ENCODE peak calls at places on chromosomes 1 and 21, in five cellular contexts. I is fibroblast of mammary gland, F is lower lobe of right lung, W is GM12865, B is adipocyte. L is an unnamed sample.
A peak's percentile ranks its signal among the peaks of the same experiment; 100 is the strongest.

GRCh38 chr1:230713915-230714764 is at the start of gene AGT:
- DNase-seq in W (no peak), B (peak; percentile 86), F (no peak), I (peak; percentile 87), L (peak; percentile 53)

GRCh38 chr21:42644223-42645208 is 8.9 kb upstream of the PDE9A start:
- DNase-seq in I (peak; percentile 87), B (no peak), F (peak; percentile 26), W (no peak), L (peak; percentile 48)

GRCh38 chr1:244347942-244348341 is 103.8 kb downstream of the ADSS2 start:
- DNase-seq in W (no peak), I (peak; percentile 78), F (no peak), B (peak; percentile 58), L (peak; percentile 22)

GRCh38 chr1:226949401-226949800 is 9.3 kb downstream of the COQ8A start:
- DNase-seq in F (no peak), I (no peak), B (no peak), W (no peak), L (no peak)

GRCh38 chr1:162706003-162706402 is 73.7 kb downstream of the DDR2 start:
- DNase-seq in B (no peak), I (no peak), F (no peak), W (no peak), L (no peak)

GRCh38 chr21:34126269-34126668 is 52.9 kb downstream of the MRPS6 start:
- DNase-seq in F (no peak), I (peak; percentile 68), B (no peak), W (no peak), L (peak; percentile 47)

GRCh38 chr21:29499734-29500343 is 201.1 kb downstream of the BACH1 start:
- DNase-seq in B (peak; percentile 44), I (peak; percentile 55), F (no peak), W (peak; percentile 9), L (peak; percentile 75)

GRCh38 chr1:228793032-228793431 is 57.8 kb downstream of the RHOU start:
- DNase-seq in F (no peak), W (no peak), B (no peak), I (no peak), L (no peak)

GRCh38 chr1:21574464-21575151 is 65.4 kb downstream of the ALPL start:
- DNase-seq in B (no peak), W (no peak), F (peak; percentile 64), I (peak; percentile 77), L (peak; percentile 78)

GRCh38 chr1:80582980-80583379 is 1217.8 kb upstream of the ADGRL2 start:
- DNase-seq in W (no peak), B (no peak), F (no peak), I (peak; percentile 0), L (no peak)

GRCh38 chr1:36306210-36306901 is at the start of gene SH3D21:
- DNase-seq in W (peak; percentile 50), F (peak; percentile 81), B (peak; percentile 38), I (peak; percentile 28), L (peak; percentile 31)

GRCh38 chr1:183652547-183653467 is at the start of gene APOBEC4:
- DNase-seq in W (peak; percentile 62), I (no peak), B (no peak), F (no peak), L (no peak)

GRCh38 chr1:185719021-185719420 is 15.2 kb upstream of the HMCN1 start:
- DNase-seq in W (no peak), I (peak; percentile 99), B (peak; percentile 78), F (no peak), L (peak; percentile 85)

GRCh38 chr1:25817840-25818501 is 1.8 kb upstream of the MTFR1L start:
- DNase-seq in I (no peak), W (no peak), F (no peak), B (no peak), L (no peak)

GRCh38 chr1:214233856-214234634 is 46.9 kb upstream of the SMYD2 start:
- DNase-seq in F (no peak), I (no peak), B (no peak), W (no peak), L (no peak)

GRCh38 chr21:28230559-28230958 is 762.1 kb downstream of the LTN1 start:
- DNase-seq in I (peak; percentile 34), B (no peak), F (no peak), W (no peak), L (peak; percentile 30)

GRCh38 chr1:42298520-42298919 is 36.5 kb downstream of the FOXJ3 start:
- DNase-seq in W (no peak), I (no peak), B (no peak), F (no peak), L (no peak)

GRCh38 chr1:31771891-31772668 is 7.9 kb upstream of the ADGRB2 start:
- DNase-seq in W (no peak), B (peak; percentile 44), F (no peak), I (no peak), L (peak; percentile 35)

GRCh38 chr21:37551406-37552355 is 185.1 kb downstream of the DYRK1A start:
- DNase-seq in I (no peak), B (peak; percentile 30), W (no peak), F (peak; percentile 60), L (peak; percentile 81)

GRCh38 chr1:3611170-3612019 is at the start of gene MEGF6:
- DNase-seq in W (peak; percentile 18), I (no peak), B (peak; percentile 80), F (peak; percentile 85), L (peak; percentile 48)

GRCh38 chr1:59688976-59689375 is 125.8 kb upstream of the HOOK1 start:
- DNase-seq in B (no peak), W (no peak), I (no peak), F (no peak), L (peak; percentile 26)

GRCh38 chr1:25700124-25700523 is 83.5 kb downstream of the MAN1C1 start:
- DNase-seq in F (no peak), W (no peak), B (peak; percentile 79), I (peak; percentile 81), L (peak; percentile 53)

GRCh38 chr1:167365360-167365759 is 144.7 kb downstream of the POU2F1 start:
- DNase-seq in I (no peak), W (no peak), F (no peak), B (no peak), L (no peak)

GRCh38 chr1:98920441-98921110 is 84.1 kb downstream of the PLPPR5 start:
- DNase-seq in B (peak; percentile 52), I (peak; percentile 94), W (no peak), F (no peak), L (peak; percentile 43)

GRCh38 chr1:50605186-50605875 is 182.1 kb upstream of the DMRTA2 start:
- DNase-seq in I (peak; percentile 48), F (no peak), B (peak; percentile 6), W (peak; percentile 39), L (peak; percentile 72)

GRCh38 chr1:178869114-178869697 is 1.7 kb downstream of the ANGPTL1 start:
- DNase-seq in B (peak; percentile 82), W (no peak), I (peak; percentile 74), F (no peak), L (peak; percentile 87)

GRCh38 chr1:64246294-64246917 is 43.0 kb downstream of the UBE2U start:
- DNase-seq in I (peak; percentile 59), F (no peak), B (peak; percentile 87), W (peak; percentile 13), L (peak; percentile 65)

GRCh38 chr1:157968503-157968902 is 24.9 kb upstream of the KIRREL1 start:
- DNase-seq in F (no peak), W (no peak), B (peak; percentile 9), I (peak; percentile 98), L (peak; percentile 61)

GRCh38 chr1:7561331-7561921 is 209.7 kb upstream of the VAMP3 start:
- DNase-seq in I (peak; percentile 7), F (no peak), B (no peak), W (peak; percentile 20), L (no peak)

GRCh38 chr1:114702699-114703098 is 7.4 kb upstream of the AMPD1 start:
- DNase-seq in B (no peak), I (no peak), W (peak; percentile 59), F (no peak), L (no peak)

GRCh38 chr1:233277637-233278413 is 17.7 kb downstream of the PCNX2 start:
- DNase-seq in B (no peak), I (no peak), W (no peak), F (no peak), L (no peak)

GRCh38 chr1:57234459-57234858 is 189.4 kb downstream of the DAB1 start:
- DNase-seq in W (no peak), F (no peak), I (no peak), B (no peak), L (no peak)

GRCh38 chr1:166378805-166379204 is 212.0 kb upstream of the FAM78B start:
- DNase-seq in B (no peak), I (no peak), F (no peak), W (no peak), L (no peak)

GRCh38 chr21:25934130-25934529 is 199.4 kb downstream of the GABPA start:
- DNase-seq in W (no peak), F (no peak), B (no peak), I (no peak), L (peak; percentile 90)

DNA sequence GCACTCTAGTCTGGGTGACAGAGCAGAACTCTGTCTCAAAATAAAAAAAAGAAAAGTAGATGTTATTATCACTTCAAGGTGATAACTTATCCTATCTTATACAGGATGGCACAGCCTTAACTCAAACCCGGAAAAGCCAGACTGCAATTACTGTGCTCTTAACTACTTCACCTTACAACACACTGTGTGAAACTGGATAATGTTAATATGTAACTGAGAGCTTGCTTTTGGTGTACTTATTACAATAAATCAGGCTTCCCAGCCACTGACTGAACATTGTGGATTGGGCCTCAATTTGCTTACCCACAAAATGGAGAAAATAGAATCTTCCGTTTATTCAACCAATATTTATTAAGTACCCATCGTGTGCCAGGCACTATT is 1.4 kb downstream of the ORC1 start:
- DNase-seq in F (no peak), B (no peak), W (no peak), I (no peak), L (no peak)
- H3K4me3 ChIP-seq in F (peak overlapping the region; percentile 86), B (no peak overlapping the region), W (peak overlapping the region; percentile 77), I (peak overlapping the region; percentile 98), L (no peak overlapping the region)

GRCh38 chr1:204087893-204088528 is 15.1 kb downstream of the SOX13 start:
- DNase-seq in W (no peak), F (no peak), I (no peak), B (no peak), L (no peak)
- H3K4me3 ChIP-seq in W (no peak overlapping the region), F (peak overlapping the region; percentile 0), I (no peak overlapping the region), B (peak overlapping the region; percentile 70), L (no peak overlapping the region)

GRCh38 chr21:46414965-46415275 is 43.8 kb upstream of the DIP2A start:
- DNase-seq in B (no peak), W (no peak), F (peak; percentile 21), I (no peak), L (no peak)
- H3K4me3 ChIP-seq in B (no peak overlapping the region), W (no peak overlapping the region), F (no peak overlapping the region), I (no peak overlapping the region), L (no peak overlapping the region)

DNA sequence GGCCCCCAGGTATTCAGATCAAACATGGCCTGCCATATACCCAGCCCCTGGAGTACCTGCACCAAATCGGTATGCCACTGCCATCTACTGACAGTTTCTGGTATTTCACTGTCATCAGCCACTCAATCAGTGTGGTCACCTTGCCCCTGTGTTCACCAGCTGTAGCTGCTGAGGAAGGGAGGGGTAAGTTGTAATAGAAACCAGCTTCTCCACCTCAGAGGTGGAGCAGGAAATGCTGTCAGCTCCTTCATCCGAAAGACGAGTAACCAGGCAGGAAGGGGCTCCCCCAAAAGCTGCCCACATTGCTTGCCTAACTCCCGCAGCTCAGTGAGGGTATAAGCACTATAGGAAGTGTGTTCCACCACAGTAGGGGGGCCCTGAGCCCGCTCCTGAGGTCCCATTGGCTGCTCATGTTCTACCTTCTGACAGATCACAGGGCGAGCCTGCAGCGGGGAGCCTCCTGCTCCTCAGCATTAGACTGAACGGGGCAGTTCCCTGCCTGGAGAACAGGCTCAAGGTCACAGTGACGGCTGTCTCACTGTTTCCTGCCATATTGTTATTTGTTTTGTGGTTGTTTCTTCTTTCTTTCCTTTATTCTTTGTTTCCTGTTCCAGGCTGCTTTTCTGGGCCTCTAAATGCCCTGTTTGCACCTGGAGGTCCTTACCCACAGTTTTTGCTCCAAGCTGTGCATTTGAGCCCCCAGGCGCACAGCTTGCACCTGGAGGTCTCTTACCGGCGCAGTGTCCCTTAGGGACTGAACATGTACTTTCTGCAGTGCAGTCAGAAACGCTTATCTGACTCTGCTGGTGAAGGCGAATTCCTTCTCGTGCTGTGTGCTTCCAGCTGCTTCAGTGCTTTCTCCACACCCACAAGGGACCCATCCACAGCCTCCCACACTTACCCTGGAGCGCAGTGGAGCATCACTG is 1638.3 kb downstream of the MRPL39 start:
- DNase-seq in F (no peak), W (peak; percentile 74), B (peak; percentile 49), I (peak; percentile 17), L (peak; percentile 17)
- H3K4me3 ChIP-seq in F (no peak overlapping the region), W (no peak overlapping the region), B (no peak overlapping the region), I (no peak overlapping the region), L (no peak overlapping the region)